ENCODE peak calls at places on chromosomes 5 and 9, in eight cellular contexts. C, V, P, A, X, B, H and T are unnamed samples.

GRCh38 chr9:74037274-74037673 is 459.9 kb upstream of the RORB start:
- DNase-seq in P (no peak), C (no peak), X (no peak), A (no peak), B (no peak), H (no peak), V (no peak), T (no peak)

GRCh38 chr5:92676120-92676838 is 904.7 kb downstream of the NR2F1-AS1 start:
- DNase-seq in B (no peak), A (no peak), X (no peak), H (no peak), V (no peak), P (no peak), C (no peak), T (no peak)

GRCh38 chr5:106699198-106699597 is 971.5 kb downstream of the EFNA5 start:
- DNase-seq in P (no peak), C (peak; percentile 10), A (no peak), X (no peak), B (peak; percentile 13), H (no peak), V (no peak), T (no peak)

GRCh38 chr9:112624711-112625707 is 92.9 kb downstream of the INIP start:
- DNase-seq in V (no peak), P (no peak), C (no peak), A (no peak), X (no peak), B (no peak), H (no peak), T (peak; percentile 18)

GRCh38 chr9:120625222-120625621 is 45.3 kb upstream of the CDK5RAP2 start:
- DNase-seq in B (peak; percentile 84), P (peak; percentile 34), C (no peak), X (peak; percentile 26), A (no peak), H (no peak), V (no peak), T (no peak)

GRCh38 chr5:21919417-21920022 is 933.6 kb downstream of the CDH12 start:
- DNase-seq in X (peak; percentile 63), V (no peak), C (peak; percentile 53), P (peak; percentile 50), A (no peak), H (no peak), B (peak; percentile 89), T (peak; percentile 18)

GRCh38 chr5:179860301-179860700 is 1.7 kb upstream of the MRNIP start:
- DNase-seq in A (no peak), B (no peak), P (no peak), H (no peak), C (no peak), V (no peak), X (no peak), T (no peak)

GRCh38 chr9:17578911-17579793 is at the start of gene SH3GL2:
- DNase-seq in H (peak; percentile 46), V (no peak), B (peak; percentile 8), A (peak; percentile 55), P (peak; percentile 27), C (peak; percentile 87), X (peak; percentile 11), T (no peak)

GRCh38 chr9:69253057-69253456 is 72.0 kb upstream of the ENTREP1 start:
- DNase-seq in H (no peak), V (no peak), C (no peak), B (peak; percentile 37), P (no peak), A (no peak), X (no peak), T (peak; percentile 2)

GRCh38 chr9:123590499-123590898 is 234.5 kb downstream of the CRB2 start:
- DNase-seq in B (no peak), V (no peak), X (no peak), C (no peak), P (no peak), H (no peak), A (no peak), T (no peak)

GRCh38 chr9:111527347-111527746 is 2.4 kb downstream of the ZNF483 start:
- DNase-seq in X (no peak), C (no peak), A (no peak), P (no peak), H (no peak), B (no peak), V (no peak), T (no peak)

GRCh38 chr9:113998529-113999255 is 79.4 kb downstream of the AMBP start:
- DNase-seq in A (peak; percentile 26), C (peak; percentile 39), X (no peak), H (no peak), V (no peak), B (peak; percentile 62), P (no peak), T (no peak)

GRCh38 chr9:89591291-89592200 is 13.3 kb upstream of the GADD45G start:
- DNase-seq in V (no peak), P (no peak), H (no peak), C (peak; percentile 94), X (no peak), A (peak; percentile 25), B (no peak), T (no peak)

GRCh38 chr5:77390795-77391194 is 101.3 kb downstream of the WDR41 start:
- DNase-seq in H (no peak), C (no peak), V (peak; percentile 8), B (no peak), A (no peak), X (peak; percentile 20), P (peak; percentile 65), T (peak; percentile 42)

GRCh38 chr5:95644351-95645042 is 2.1 kb upstream of the RFESD start:
- DNase-seq in X (peak; percentile 76), C (peak; percentile 48), P (peak; percentile 75), B (peak; percentile 67), A (peak; percentile 54), H (no peak), V (no peak), T (peak; percentile 49)
- H3K4me3 ChIP-seq in X (no peak overlapping the region), C (no peak overlapping the region), P (no peak overlapping the region), B (no peak overlapping the region), A (no peak overlapping the region), H (no peak overlapping the region), V (no peak overlapping the region), T (no peak overlapping the region)

GRCh38 chr5:151082274-151082902 is 1.6 kb upstream of the TNIP1 start:
- DNase-seq in V (no peak), H (no peak), C (peak; percentile 42), X (no peak), B (peak; percentile 35), P (peak; percentile 46), A (no peak), T (no peak)
- H3K4me3 ChIP-seq in V (no peak overlapping the region), H (peak overlapping the region; percentile 98), C (peak overlapping the region; percentile 69), X (peak overlapping the region; percentile 79), B (no peak overlapping the region), P (peak overlapping the region; percentile 69), A (no peak overlapping the region), T (no peak overlapping the region)

GRCh38 chr5:168393773-168394172 is 92.5 kb upstream of the RARS1 start:
- DNase-seq in V (no peak), P (no peak), B (no peak), X (no peak), H (no peak), A (no peak), C (no peak), T (no peak)
- H3K4me3 ChIP-seq in V (no peak overlapping the region), P (no peak overlapping the region), B (no peak overlapping the region), X (no peak overlapping the region), H (no peak overlapping the region), A (no peak overlapping the region), C (no peak overlapping the region), T (no peak overlapping the region)

DNA sequence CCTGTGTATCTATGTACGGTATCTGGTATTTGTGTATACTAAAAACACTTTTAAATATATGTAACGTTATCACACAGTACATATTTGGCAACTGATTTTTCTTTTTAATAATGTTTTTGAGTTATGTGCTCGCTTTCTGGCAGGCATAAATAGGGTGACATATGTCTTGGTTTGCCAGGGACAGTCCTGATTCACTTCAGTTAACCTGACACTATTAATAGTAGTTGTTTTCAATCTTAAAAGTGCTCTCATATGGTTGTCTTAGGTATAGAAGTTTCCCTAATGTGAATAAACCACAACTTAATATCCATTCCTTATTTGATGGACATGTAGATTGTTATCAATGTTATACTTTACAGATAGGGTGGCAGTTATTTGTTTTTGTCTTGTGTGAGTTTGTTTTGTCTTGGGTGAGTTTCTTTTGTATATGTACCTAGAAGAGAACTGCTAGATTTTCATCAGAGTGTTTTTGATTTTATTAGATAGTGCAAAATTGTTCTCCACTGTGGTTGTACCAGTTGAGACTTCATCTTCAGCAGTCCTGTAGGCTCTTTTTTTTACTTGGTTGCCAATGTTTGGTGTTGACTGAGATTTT is 7.9 kb downstream of the G3BP1 start:
- DNase-seq in C (no peak), V (no peak), B (no peak), X (no peak), P (no peak), A (no peak), H (no peak), T (no peak)
- H3K4me3 ChIP-seq in C (no peak overlapping the region), V (no peak overlapping the region), B (no peak overlapping the region), X (no peak overlapping the region), P (no peak overlapping the region), A (no peak overlapping the region), H (peak overlapping the region; percentile 4), T (no peak overlapping the region)

GRCh38 chr5:18105449-18105848 is 471.2 kb downstream of the TAF11L14 start:
- DNase-seq in B (no peak), C (no peak), X (no peak), A (no peak), P (no peak), V (no peak), H (no peak), T (no peak)

GRCh38 chr5:18101532-18101931 is 467.3 kb downstream of the TAF11L14 start:
- DNase-seq in B (no peak), H (no peak), A (no peak), V (no peak), C (no peak), X (no peak), P (no peak), T (no peak)

DNA sequence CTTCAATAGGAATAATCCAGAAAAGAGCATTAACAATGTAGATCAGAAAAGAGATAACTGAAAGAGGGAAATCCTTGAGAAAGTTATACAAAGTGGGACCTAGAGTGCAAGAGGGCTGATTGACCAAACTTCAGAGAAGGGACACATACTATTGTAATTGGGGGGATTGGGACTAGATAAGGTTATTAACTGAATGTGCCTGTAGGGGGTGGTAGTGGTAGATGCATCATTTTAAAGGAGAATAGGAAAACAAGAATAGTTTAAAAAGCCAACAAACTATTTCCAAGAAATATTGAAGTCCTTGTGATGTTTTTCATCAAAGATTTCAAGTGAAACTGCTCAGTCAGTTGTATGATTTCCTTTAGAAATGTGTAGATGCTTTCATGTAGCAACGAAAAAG is 468.5 kb downstream of the TAF11L14 start:
- DNase-seq in V (no peak), A (no peak), H (no peak), X (no peak), C (no peak), P (no peak), B (no peak), T (no peak)
- H3K4me3 ChIP-seq in V (no peak overlapping the region), A (no peak overlapping the region), H (no peak overlapping the region), X (no peak overlapping the region), C (no peak overlapping the region), P (no peak overlapping the region), B (no peak overlapping the region), T (no peak overlapping the region)